ENCODE peak calls at places on chromosomes 11 and 22, in ten cellular contexts. T, V, O, X, P, R, J, G, L and W are unnamed samples.
A peak's percentile ranks its signal among the peaks of the same experiment; 100 is the strongest.

GRCh38 chr11:82718307-82718706 is 15.4 kb downstream of the FAM181B start:
- DNase-seq in T (peak; percentile 58), V (no peak), O (peak; percentile 73), X (peak; percentile 35), P (peak; percentile 49), R (peak; percentile 30), J (peak; percentile 36), G (peak; percentile 32), L (peak; percentile 11), W (peak; percentile 7)

GRCh38 chr22:48755332-48755949 is 1072.2 kb downstream of the BRD1 start:
- DNase-seq in T (no peak), V (no peak), O (peak; percentile 33), X (no peak), P (no peak), R (no peak), J (no peak), G (no peak), L (no peak), W (no peak)

GRCh38 chr22:49497266-49497665 is 330.4 kb downstream of the BRD1 start:
- DNase-seq in T (no peak), V (no peak), O (no peak), X (no peak), P (no peak), R (no peak), J (no peak), G (no peak), L (no peak), W (no peak)

GRCh38 chr11:4393209-4394196 is at the start of gene TRIM21:
- DNase-seq in T (peak; percentile 69), V (peak; percentile 81), O (peak; percentile 93), X (peak; percentile 7), P (peak; percentile 79), R (peak; percentile 55), J (peak; percentile 46), G (peak; percentile 91), L (peak; percentile 82), W (peak; percentile 81)

GRCh38 chr11:68750197-68750987 is 928 bp downstream of the TESMIN start:
- DNase-seq in T (no peak), V (no peak), O (peak; percentile 85), X (no peak), P (no peak), R (peak; percentile 41), J (no peak), G (peak; percentile 32), L (peak; percentile 21), W (no peak)

GRCh38 chr22:45478108-45478771 is 24.4 kb upstream of the FBLN1 start:
- DNase-seq in T (no peak), V (no peak), O (no peak), X (no peak), P (peak; percentile 85), R (no peak), J (no peak), G (no peak), L (no peak), W (no peak)

GRCh38 chr11:43681543-43681942 is 1.0 kb downstream of the HSD17B12 start:
- DNase-seq in T (peak; percentile 13), V (no peak), O (no peak), X (no peak), P (no peak), R (no peak), J (no peak), G (peak; percentile 1), L (no peak), W (no peak)

GRCh38 chr11:35954205-35954604 is 10.3 kb downstream of the LDLRAD3 start:
- DNase-seq in T (no peak), V (no peak), O (no peak), X (no peak), P (no peak), R (no peak), J (no peak), G (no peak), L (no peak), W (no peak)